ENCODE peak calls at places on chromosome 9, in nine cellular contexts. P, T, Z, H, N, B, D, F and I are unnamed samples.

GRCh38 chr9:84975926-84976325 is 306.4 kb downstream of the NTRK2 start:
- DNase-seq in P (no peak), T (no peak), Z (no peak), H (no peak), N (no peak), B (no peak), D (no peak), F (no peak), I (no peak)

GRCh38 chr9:69379250-69379982 is 54.4 kb downstream of the ENTREP1 start:
- DNase-seq in P (no peak), T (peak; percentile 69), Z (no peak), H (no peak), N (no peak), B (no peak), D (no peak), F (no peak), I (no peak)

GRCh38 chr9:99000480-99001395 is 57.0 kb downstream of the COL15A1 start:
- DNase-seq in P (peak; percentile 64), T (peak; percentile 84), Z (peak; percentile 50), H (no peak), N (no peak), B (peak; percentile 79), D (peak; percentile 47), F (peak; percentile 65), I (peak; percentile 84)

GRCh38 chr9:134566196-134566822 is 75.3 kb upstream of the COL5A1 start:
- DNase-seq in P (no peak), T (no peak), Z (no peak), H (no peak), N (peak; percentile 3), B (no peak), D (no peak), F (no peak), I (no peak)

GRCh38 chr9:79667716-79668458 is 96.1 kb downstream of the TLE4 start:
- DNase-seq in P (no peak), T (no peak), Z (no peak), H (no peak), N (no peak), B (no peak), D (no peak), F (no peak), I (no peak)

GRCh38 chr9:17907780-17908513 is 329.1 kb downstream of the SH3GL2 start:
- DNase-seq in P (no peak), T (no peak), Z (no peak), H (no peak), N (no peak), B (no peak), D (no peak), F (no peak), I (no peak)

GRCh38 chr9:79658926-79659325 is 87.2 kb downstream of the TLE4 start:
- DNase-seq in P (no peak), T (no peak), Z (no peak), H (no peak), N (no peak), B (peak; percentile 70), D (no peak), F (no peak), I (no peak)

GRCh38 chr9:36571333-36571732 is 1.4 kb upstream of the MELK start:
- DNase-seq in P (no peak), T (no peak), Z (no peak), H (no peak), N (no peak), B (no peak), D (no peak), F (no peak), I (no peak)

GRCh38 chr9:107282268-107282667 is 811 bp upstream of the RAD23B start:
- DNase-seq in P (no peak), T (no peak), Z (no peak), H (no peak), N (no peak), B (no peak), D (no peak), F (no peak), I (no peak)

GRCh38 chr9:27539479-27540441 is 10.1 kb upstream of the MOB3B start:
- DNase-seq in P (no peak), T (peak; percentile 75), Z (no peak), H (peak; percentile 19), N (no peak), B (no peak), D (no peak), F (no peak), I (peak; percentile 25)

GRCh38 chr9:96067551-96068076 is 192.1 kb downstream of the ERCC6L2 start:
- DNase-seq in P (no peak), T (no peak), Z (no peak), H (no peak), N (no peak), B (no peak), D (no peak), F (no peak), I (no peak)

GRCh38 chr9:93818795-93819472 is 136.2 kb downstream of the BARX1 start:
- DNase-seq in P (no peak), T (no peak), Z (no peak), H (no peak), N (peak; percentile 6), B (no peak), D (no peak), F (no peak), I (no peak)

GRCh38 chr9:93821307-93821703 is 133.8 kb downstream of the BARX1 start:
- DNase-seq in P (no peak), T (no peak), Z (no peak), H (no peak), N (no peak), B (no peak), D (no peak), F (no peak), I (no peak)

GRCh38 chr9:93819905-93820304 is 135.2 kb downstream of the BARX1 start:
- DNase-seq in P (no peak), T (no peak), Z (no peak), H (no peak), N (no peak), B (no peak), D (no peak), F (no peak), I (no peak)

GRCh38 chr9:93822229-93822628 is 132.9 kb downstream of the BARX1 start:
- DNase-seq in P (no peak), T (no peak), Z (no peak), H (no peak), N (no peak), B (no peak), D (no peak), F (no peak), I (no peak)

DNA sequence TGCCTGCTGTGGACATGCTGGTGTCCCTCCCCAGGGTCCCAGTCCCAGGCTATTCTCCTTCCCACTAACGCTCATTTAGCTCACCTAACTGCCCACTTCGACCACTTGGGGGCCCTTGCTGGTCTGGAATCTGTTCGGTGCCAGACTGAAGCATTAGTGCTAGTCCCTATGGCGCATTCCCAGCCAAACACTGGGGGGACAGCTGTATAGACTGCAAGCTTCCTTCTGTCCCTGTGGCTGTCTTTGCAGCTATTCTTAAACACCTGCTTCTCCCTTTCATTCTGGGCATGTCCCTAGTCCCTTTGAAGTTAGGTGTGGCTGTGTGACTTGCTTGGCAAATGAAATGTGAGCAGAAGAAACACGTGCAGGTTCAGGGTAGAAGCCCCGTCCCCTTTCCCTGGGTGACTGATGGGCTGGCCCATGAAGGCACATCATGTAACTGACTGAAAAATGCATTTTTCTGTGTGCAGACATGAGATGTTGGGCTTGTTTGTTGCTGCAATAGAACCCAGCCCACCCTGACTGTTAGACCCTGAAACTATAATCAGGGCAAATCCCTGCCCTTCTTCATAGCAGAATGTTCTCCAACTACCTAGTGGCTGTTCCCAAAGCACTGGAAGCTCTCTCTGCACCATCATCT is 134.4 kb downstream of the BARX1 start:
- DNase-seq in P (peak; percentile 22), T (no peak), Z (no peak), H (no peak), N (no peak), B (no peak), D (no peak), F (peak; percentile 77), I (peak; percentile 20)
- TF ChIP-seq CTCF in P (no peak), T (no peak), Z (no peak), H (no peak), N (no peak), B (no peak), D (peak; percentile 52), F (peak; percentile 70), I (peak; percentile 25)

GRCh38 chr9:20373263-20373662 is 249.0 kb downstream of the MLLT3 start:
- DNase-seq in P (no peak), T (no peak), Z (no peak), H (no peak), N (no peak), B (no peak), D (no peak), F (no peak), I (no peak)

GRCh38 chr9:20364954-20365353 is 257.3 kb downstream of the MLLT3 start:
- DNase-seq in P (no peak), T (no peak), Z (no peak), H (no peak), N (no peak), B (no peak), D (no peak), F (no peak), I (no peak)

GRCh38 chr9:20369391-20369790 is 252.9 kb downstream of the MLLT3 start:
- DNase-seq in P (no peak), T (no peak), Z (no peak), H (no peak), N (no peak), B (no peak), D (no peak), F (no peak), I (no peak)
- TF ChIP-seq CTCF in P (no peak), T (no peak), Z (peak; percentile 28), H (no peak), N (no peak), B (no peak), D (no peak), F (peak; percentile 37), I (no peak)

GRCh38 chr9:135727257-135727875 is 25.4 kb downstream of the KCNT1 start:
- DNase-seq in P (no peak), T (no peak), Z (no peak), H (no peak), N (no peak), B (no peak), D (no peak), F (no peak), I (no peak)

GRCh38 chr9:135724186-135724797 is 22.3 kb downstream of the KCNT1 start:
- DNase-seq in P (no peak), T (peak; percentile 28), Z (no peak), H (no peak), N (no peak), B (no peak), D (no peak), F (no peak), I (no peak)

GRCh38 chr9:135729480-135729879 is 27.5 kb downstream of the KCNT1 start:
- DNase-seq in P (no peak), T (no peak), Z (no peak), H (no peak), N (no peak), B (no peak), D (no peak), F (no peak), I (peak; percentile 94)

GRCh38 chr9:135728436-135729110 is 26.6 kb downstream of the KCNT1 start:
- DNase-seq in P (no peak), T (no peak), Z (no peak), H (no peak), N (no peak), B (no peak), D (no peak), F (no peak), I (no peak)

GRCh38 chr9:135726138-135726853 is 24.3 kb downstream of the KCNT1 start:
- DNase-seq in P (no peak), T (no peak), Z (no peak), H (no peak), N (no peak), B (no peak), D (no peak), F (no peak), I (no peak)
- TF ChIP-seq CTCF in P (no peak), T (no peak), Z (no peak), H (no peak), N (no peak), B (no peak), D (peak; percentile 22), F (peak; percentile 59), I (no peak)

GRCh38 chr9:108776920-108777650 is 78.7 kb downstream of the ACTL7B start:
- DNase-seq in P (no peak), T (peak; percentile 51), Z (no peak), H (no peak), N (no peak), B (no peak), D (no peak), F (peak; percentile 59), I (peak; percentile 35)
- TF ChIP-seq CTCF in P (no peak), T (peak; percentile 40), Z (peak; percentile 19), H (no peak), N (no peak), B (no peak), D (peak; percentile 13), F (peak; percentile 66), I (peak; percentile 52)